ENCODE peak calls at places on chromosomes 6 and 20, in eight cellular contexts. G is anterior cingulate cortex, A is aorta, B is T follicular helper cell, F is head of caudate nucleus, D is T-helper 22 cell, C is transverse colon, Z is RKO. V is an unnamed sample.
A peak's percentile ranks its signal among the peaks of the same experiment; 100 is the strongest.

GRCh38 chr20:63884506-63885263 is 10.2 kb upstream of the DNAJC5 start:
- DNase-seq in B (no peak), A (no peak), Z (no peak), C (no peak), D (no peak), G (no peak), F (no peak), V (no peak)

GRCh38 chr6:148716811-148717210 is 30.0 kb upstream of the UST start:
- DNase-seq in F (no peak), C (no peak), B (no peak), A (no peak), Z (no peak), G (no peak), D (no peak), V (no peak)

GRCh38 chr20:53547664-53548239 is 45.9 kb downstream of the ZNF217 start:
- DNase-seq in B (no peak), G (peak; percentile 1), Z (peak; percentile 73), A (no peak), F (peak; percentile 59), D (no peak), C (peak; percentile 13), V (no peak)

GRCh38 chr6:125020385-125020784 is 58.1 kb downstream of the RNF217 start:
- DNase-seq in B (no peak), D (no peak), Z (no peak), C (no peak), G (no peak), F (no peak), A (no peak), V (no peak)

GRCh38 chr6:154773610-154774089 is 40.4 kb downstream of the SCAF8 start:
- DNase-seq in B (no peak), Z (no peak), D (no peak), C (no peak), F (no peak), A (no peak), G (no peak), V (no peak)

GRCh38 chr6:42933195-42933594 is 3.9 kb downstream of the CNPY3 start:
- DNase-seq in B (no peak), A (no peak), C (no peak), F (no peak), D (no peak), Z (no peak), G (no peak), V (no peak)

GRCh38 chr6:132132911-132133639 is 181.9 kb upstream of the CCN2 start:
- DNase-seq in A (no peak), Z (peak; percentile 11), G (no peak), B (no peak), C (no peak), D (no peak), F (peak; percentile 55), V (no peak)

GRCh38 chr6:77034161-77034560 is 429.1 kb downstream of the HTR1B start:
- DNase-seq in G (no peak), D (no peak), C (no peak), B (no peak), A (no peak), Z (no peak), F (no peak), V (no peak)

GRCh38 chr6:122297010-122297409 is 102.4 kb upstream of the HSF2 start:
- DNase-seq in C (no peak), B (no peak), Z (no peak), F (no peak), G (no peak), A (no peak), D (no peak), V (no peak)

GRCh38 chr6:90537723-90538407 is 49.0 kb downstream of the MAP3K7 start:
- DNase-seq in A (no peak), D (no peak), B (no peak), C (no peak), G (no peak), Z (peak; percentile 0), F (no peak), V (no peak)

GRCh38 chr6:41696788-41697187 is 38.6 kb downstream of the TFEB start:
- DNase-seq in A (no peak), G (no peak), C (no peak), F (no peak), D (no peak), Z (no peak), B (no peak), V (no peak)

GRCh38 chr6:52515219-52515960 is 61.5 kb downstream of the TRAM2 start:
- DNase-seq in D (no peak), A (no peak), B (no peak), Z (no peak), F (no peak), C (no peak), G (no peak), V (no peak)

GRCh38 chr6:30075987-30076311 is 380 bp upstream of the RNF39 start:
- DNase-seq in B (no peak), F (no peak), G (no peak), A (no peak), C (no peak), D (no peak), Z (no peak), V (no peak)

GRCh38 chr6:162379762-162380409 is 347.7 kb downstream of the PRKN start:
- DNase-seq in D (no peak), F (no peak), A (no peak), C (no peak), G (no peak), B (no peak), Z (no peak), V (no peak)

GRCh38 chr20:5557123-5557522 is 193.1 kb upstream of the SHLD1 start:
- DNase-seq in G (no peak), C (peak; percentile 62), F (peak; percentile 62), D (peak; percentile 14), B (peak; percentile 31), A (peak; percentile 54), Z (peak; percentile 73), V (no peak)

GRCh38 chr6:31083742-31084354 is 28.5 kb downstream of the C6orf15 start:
- DNase-seq in F (no peak), B (peak; percentile 14), C (peak; percentile 44), G (no peak), D (no peak), Z (peak; percentile 49), A (peak; percentile 57), V (no peak)

GRCh38 chr6:41511443-41512060 is 34.6 kb upstream of the FOXP4 start:
- DNase-seq in D (no peak), A (no peak), G (no peak), C (no peak), B (no peak), F (no peak), Z (no peak), V (no peak)

GRCh38 chr6:41200296-41200900 is 551 bp downstream of the TREML2 start:
- DNase-seq in B (peak; percentile 18), C (peak; percentile 29), D (peak; percentile 11), G (no peak), F (peak; percentile 37), A (peak; percentile 65), Z (no peak), V (peak; percentile 20)

GRCh38 chr6:7148100-7148822 is 40.5 kb downstream of the RREB1 start:
- DNase-seq in Z (peak; percentile 87), F (no peak), C (no peak), G (no peak), B (no peak), D (no peak), A (no peak), V (no peak)

GRCh38 chr20:32201296-32201976 is 6.1 kb downstream of the PLAGL2 start:
- DNase-seq in A (no peak), B (no peak), G (no peak), C (no peak), F (no peak), D (no peak), Z (peak; percentile 32), V (no peak)

GRCh38 chr6:3796396-3796795 is 44.9 kb upstream of the PXDC1 start:
- DNase-seq in F (peak; percentile 51), C (no peak), B (no peak), G (no peak), D (no peak), Z (no peak), A (no peak), V (no peak)

GRCh38 chr6:158056355-158056754 is 74.7 kb downstream of the SYNJ2 start:
- DNase-seq in F (no peak), B (no peak), Z (no peak), D (no peak), A (no peak), C (no peak), G (no peak), V (no peak)

GRCh38 chr6:105733556-105734162 is 330.8 kb upstream of the PREP start:
- DNase-seq in G (no peak), C (no peak), D (no peak), A (no peak), Z (peak; percentile 58), B (no peak), F (no peak), V (no peak)

GRCh38 chr6:52904562-52905279 is 4.8 kb downstream of the GSTA3 start:
- DNase-seq in G (no peak), B (no peak), Z (no peak), A (no peak), F (no peak), C (no peak), D (no peak), V (no peak)